ENCODE peak calls at places on chromosomes 12 and 14, in six cellular contexts. One of them, this sample, is unnamed.

GRCh38 chr12:27293463-27293862 is 39.2 kb upstream of the BMAL2 start:
- DNase-seq in NCI-H2081: no peak
- DNase-seq in CD4-positive, alpha-beta T cell: no peak
- DNase-seq in T follicular helper cell: no peak
- DNase-seq in hippocampal formation: no peak
- DNase-seq in stimulated activated CD4-positive, alpha-beta T cell treated with anti-CD3 and anti-CD28 coated beads, Interleukin-15, amount 100 ng/mL, for 1 hour: no peak
- DNase-seq in this sample: peak; percentile 38

GRCh38 chr14:57261604-57262003 is 7.1 kb downstream of the EXOC5 start:
- DNase-seq in NCI-H2081: no peak
- DNase-seq in CD4-positive, alpha-beta T cell: no peak
- DNase-seq in T follicular helper cell: no peak
- DNase-seq in hippocampal formation: no peak
- DNase-seq in stimulated activated CD4-positive, alpha-beta T cell treated with anti-CD3 and anti-CD28 coated beads, Interleukin-15, amount 100 ng/mL, for 1 hour: no peak
- DNase-seq in this sample: no peak

GRCh38 chr14:65281991-65282908 is 130.3 kb upstream of the FUT8 start:
- DNase-seq in NCI-H2081: no peak
- DNase-seq in CD4-positive, alpha-beta T cell: no peak
- DNase-seq in T follicular helper cell: no peak
- DNase-seq in hippocampal formation: peak; percentile 93
- DNase-seq in stimulated activated CD4-positive, alpha-beta T cell treated with anti-CD3 and anti-CD28 coated beads, Interleukin-15, amount 100 ng/mL, for 1 hour: no peak
- DNase-seq in this sample: peak; percentile 32

GRCh38 chr14:32419429-32419828 is 90.3 kb downstream of the AKAP6 start:
- DNase-seq in NCI-H2081: no peak
- DNase-seq in CD4-positive, alpha-beta T cell: no peak
- DNase-seq in T follicular helper cell: no peak
- DNase-seq in hippocampal formation: no peak
- DNase-seq in stimulated activated CD4-positive, alpha-beta T cell treated with anti-CD3 and anti-CD28 coated beads, Interleukin-15, amount 100 ng/mL, for 1 hour: no peak
- DNase-seq in this sample: no peak

GRCh38 chr12:123109319-123109772 is 41.5 kb downstream of the PITPNM2 start:
- DNase-seq in NCI-H2081: no peak
- DNase-seq in CD4-positive, alpha-beta T cell: no peak
- DNase-seq in T follicular helper cell: no peak
- DNase-seq in hippocampal formation: no peak
- DNase-seq in stimulated activated CD4-positive, alpha-beta T cell treated with anti-CD3 and anti-CD28 coated beads, Interleukin-15, amount 100 ng/mL, for 1 hour: no peak
- DNase-seq in this sample: no peak

GRCh38 chr12:68317047-68317667 is 15.0 kb downstream of the MDM1 start:
- DNase-seq in NCI-H2081: peak; percentile 53
- DNase-seq in CD4-positive, alpha-beta T cell: peak; percentile 19
- DNase-seq in T follicular helper cell: peak; percentile 20
- DNase-seq in hippocampal formation: peak; percentile 71
- DNase-seq in stimulated activated CD4-positive, alpha-beta T cell treated with anti-CD3 and anti-CD28 coated beads, Interleukin-15, amount 100 ng/mL, for 1 hour: no peak
- DNase-seq in this sample: peak; percentile 41

GRCh38 chr12:124740691-124741137 is 123.0 kb downstream of the SCARB1 start:
- DNase-seq in NCI-H2081: no peak
- DNase-seq in CD4-positive, alpha-beta T cell: no peak
- DNase-seq in T follicular helper cell: no peak
- DNase-seq in hippocampal formation: no peak
- DNase-seq in stimulated activated CD4-positive, alpha-beta T cell treated with anti-CD3 and anti-CD28 coated beads, Interleukin-15, amount 100 ng/mL, for 1 hour: no peak
- DNase-seq in this sample: no peak

GRCh38 chr14:74599946-74600345 is 12.1 kb downstream of the LTBP2 start:
- DNase-seq in NCI-H2081: no peak
- DNase-seq in CD4-positive, alpha-beta T cell: no peak
- DNase-seq in T follicular helper cell: no peak
- DNase-seq in hippocampal formation: no peak
- DNase-seq in stimulated activated CD4-positive, alpha-beta T cell treated with anti-CD3 and anti-CD28 coated beads, Interleukin-15, amount 100 ng/mL, for 1 hour: no peak
- DNase-seq in this sample: no peak

GRCh38 chr14:59832663-59833294 is 37.8 kb downstream of the RTN1 start:
- DNase-seq in NCI-H2081: no peak
- DNase-seq in CD4-positive, alpha-beta T cell: no peak
- DNase-seq in T follicular helper cell: no peak
- DNase-seq in hippocampal formation: no peak
- DNase-seq in stimulated activated CD4-positive, alpha-beta T cell treated with anti-CD3 and anti-CD28 coated beads, Interleukin-15, amount 100 ng/mL, for 1 hour: no peak
- DNase-seq in this sample: no peak